ENCODE peak calls at places on chromosomes 3 and 15, in five cellular contexts. One of them, this sample, is unnamed.

GRCh38 chr3:127446756-127447155 is 143.8 kb downstream of the TPRA1 start:
- DNase-seq in PC-3: no peak
- DNase-seq in iPS-NIHi11: no peak
- DNase-seq in CD14-positive monocyte: peak; percentile 27
- DNase-seq in C1 segment of cervical spinal cord: no peak
- DNase-seq in this sample: no peak

GRCh38 chr3:43155464-43156121 is 49.7 kb upstream of the POMGNT2 start:
- DNase-seq in CD14-positive monocyte: no peak
- DNase-seq in C1 segment of cervical spinal cord: peak; percentile 42
- DNase-seq in PC-3: peak; percentile 90
- DNase-seq in iPS-NIHi11: peak; percentile 78
- DNase-seq in this sample: peak; percentile 88

GRCh38 chr3:131591394-131591990 is 88.7 kb upstream of the MRPL3 start:
- DNase-seq in PC-3: peak; percentile 47
- DNase-seq in iPS-NIHi11: peak; percentile 11
- DNase-seq in C1 segment of cervical spinal cord: no peak
- DNase-seq in CD14-positive monocyte: no peak
- DNase-seq in this sample: peak; percentile 32

GRCh38 chr3:197428117-197428761 is 127.5 kb downstream of the BDH1 start:
- DNase-seq in CD14-positive monocyte: no peak
- DNase-seq in PC-3: peak; percentile 57
- DNase-seq in C1 segment of cervical spinal cord: no peak
- DNase-seq in iPS-NIHi11: peak; percentile 74
- DNase-seq in this sample: peak; percentile 69

GRCh38 chr15:36632196-36632595 is 52.8 kb downstream of the CDIN1 start:
- DNase-seq in PC-3: peak; percentile 81
- DNase-seq in CD14-positive monocyte: no peak
- DNase-seq in C1 segment of cervical spinal cord: no peak
- DNase-seq in iPS-NIHi11: no peak
- DNase-seq in this sample: peak; percentile 84

GRCh38 chr15:29136815-29137214 is 132.8 kb downstream of the NSMCE3 start:
- DNase-seq in C1 segment of cervical spinal cord: no peak
- DNase-seq in PC-3: no peak
- DNase-seq in iPS-NIHi11: no peak
- DNase-seq in CD14-positive monocyte: no peak
- DNase-seq in this sample: no peak

GRCh38 chr3:31096661-31097060 is 202.2 kb upstream of the GADL1 start:
- DNase-seq in C1 segment of cervical spinal cord: no peak
- DNase-seq in PC-3: no peak
- DNase-seq in iPS-NIHi11: no peak
- DNase-seq in CD14-positive monocyte: no peak
- DNase-seq in this sample: no peak

GRCh38 chr15:57611938-57612337 is 20.2 kb downstream of the MYZAP start:
- DNase-seq in iPS-NIHi11: peak; percentile 38
- DNase-seq in CD14-positive monocyte: no peak
- DNase-seq in C1 segment of cervical spinal cord: no peak
- DNase-seq in PC-3: peak; percentile 84
- DNase-seq in this sample: peak; percentile 97

GRCh38 chr3:168065569-168065968 is 30.2 kb downstream of the GOLIM4 start:
- DNase-seq in PC-3: no peak
- DNase-seq in iPS-NIHi11: no peak
- DNase-seq in C1 segment of cervical spinal cord: no peak
- DNase-seq in CD14-positive monocyte: no peak
- DNase-seq in this sample: no peak

GRCh38 chr15:85813234-85813633 is 18.5 kb upstream of the KLHL25 start:
- DNase-seq in iPS-NIHi11: no peak
- DNase-seq in CD14-positive monocyte: no peak
- DNase-seq in C1 segment of cervical spinal cord: no peak
- DNase-seq in PC-3: no peak
- DNase-seq in this sample: no peak

GRCh38 chr3:122515020-122515468 is 305 bp upstream of the KPNA1 start:
- DNase-seq in C1 segment of cervical spinal cord: no peak
- DNase-seq in iPS-NIHi11: no peak
- DNase-seq in CD14-positive monocyte: no peak
- DNase-seq in PC-3: no peak
- DNase-seq in this sample: no peak

GRCh38 chr15:67781907-67782559 is 43.3 kb upstream of the SKOR1 start:
- DNase-seq in iPS-NIHi11: no peak
- DNase-seq in PC-3: no peak
- DNase-seq in CD14-positive monocyte: no peak
- DNase-seq in C1 segment of cervical spinal cord: no peak
- DNase-seq in this sample: no peak

GRCh38 chr3:38738630-38739395 is 77.2 kb downstream of the SCN10A start:
- DNase-seq in CD14-positive monocyte: no peak
- DNase-seq in C1 segment of cervical spinal cord: no peak
- DNase-seq in PC-3: peak; percentile 71
- DNase-seq in iPS-NIHi11: peak; percentile 81
- DNase-seq in this sample: peak; percentile 52

GRCh38 chr15:74438696-74439316 is 5.0 kb upstream of the SEMA7A start:
- DNase-seq in iPS-NIHi11: peak; percentile 81
- DNase-seq in CD14-positive monocyte: peak; percentile 56
- DNase-seq in PC-3: peak; percentile 89
- DNase-seq in C1 segment of cervical spinal cord: peak; percentile 29
- DNase-seq in this sample: peak; percentile 85

GRCh38 chr3:134353831-134354611 is 20.2 kb downstream of the AMOTL2 start:
- DNase-seq in PC-3: no peak
- DNase-seq in CD14-positive monocyte: no peak
- DNase-seq in iPS-NIHi11: no peak
- DNase-seq in C1 segment of cervical spinal cord: no peak
- DNase-seq in this sample: no peak